ENCODE peak calls at places on chromosomes 2 and 18, in seven cellular contexts. T is SK-N-SH, E is breast epithelium, G is GM12878, R is endothelial cell of umbilical vein, K is sigmoid colon, M is stomach. P is an unnamed sample. For H3K36me3 and H3K9me3, the result is how much of the 10 kb centered on the place peaks cover.

GRCh38 chr2:239531456-239532304 is 130.9 kb upstream of the HDAC4 start:
- DNase-seq in R (no peak), M (no peak), K (no peak), E (no peak), G (no peak), T (peak), P (no peak)

GRCh38 chr2:14866953-14867352 is 234.4 kb downstream of the LRATD1 start:
- DNase-seq in T (no peak), R (no peak), K (no peak), E (no peak), M (no peak), G (no peak), P (no peak)

GRCh38 chr2:10548626-10549025 is 100.5 kb upstream of the ODC1 start:
- DNase-seq in M (no peak), G (no peak), E (no peak), R (peak), T (peak), K (no peak), P (no peak)

GRCh38 chr2:95022309-95023221 is 2.9 kb upstream of the MAL start:
- DNase-seq in R (peak), K (no peak), T (peak), G (peak), M (peak), E (peak), P (peak)

GRCh38 chr18:55694291-55694690 is 106.3 kb upstream of the TCF4 start:
- DNase-seq in K (no peak), R (no peak), T (no peak), M (no peak), G (no peak), E (no peak), P (no peak)

GRCh38 chr2:196528486-196529223 is 110.9 kb upstream of the CCDC150 start:
- DNase-seq in G (no peak), K (no peak), E (no peak), T (no peak), R (no peak), M (no peak), P (no peak)

GRCh38 chr2:152050915-152051314 is 47.9 kb downstream of the CACNB4 start:
- DNase-seq in M (no peak), G (no peak), K (no peak), T (no peak), E (no peak), R (no peak), P (no peak)

GRCh38 chr2:8805278-8806045 is 32.0 kb downstream of the KIDINS220 start:
- DNase-seq in T (no peak), K (no peak), M (no peak), E (no peak), R (no peak), G (no peak), P (no peak)

GRCh38 chr2:174048238-174048637 is 83.1 kb upstream of the SP3 start:
- DNase-seq in M (no peak), K (no peak), T (peak), R (no peak), E (no peak), G (no peak), P (no peak)

GRCh38 chr2:172606285-172606684 is 50.4 kb downstream of the PDK1 start:
- DNase-seq in K (no peak), M (no peak), T (no peak), E (no peak), R (no peak), G (no peak), P (no peak)

GRCh38 chr2:68537872-68538271 is 70.5 kb downstream of the APLF start:
- DNase-seq in G (no peak), K (no peak), R (no peak), T (no peak), M (no peak), E (no peak), P (no peak)

GRCh38 chr18:3463052-3463451 is 13.1 kb downstream of the TGIF1 start:
- DNase-seq in E (no peak), T (no peak), G (no peak), K (no peak), M (no peak), R (peak), P (no peak)

GRCh38 chr2:74096061-74096460 is 51.7 kb downstream of the BOLA3 start:
- DNase-seq in G (no peak), E (no peak), K (no peak), M (peak), R (no peak), T (no peak), P (no peak)

GRCh38 chr2:202178342-202178958 is 59.9 kb downstream of the SUMO1 start:
- DNase-seq in K (peak), M (peak), E (no peak), G (peak), R (peak), T (peak), P (peak)

GRCh38 chr2:191319181-191319580 is 74.0 kb downstream of the MYO1B start:
- DNase-seq in E (no peak), M (no peak), G (no peak), K (no peak), R (no peak), T (no peak), P (no peak)

GRCh38 chr2:135149251-135149650 is 97.2 kb downstream of the RAB3GAP1 start:
- DNase-seq in K (no peak), E (no peak), G (no peak), R (peak), M (no peak), T (no peak), P (no peak)

GRCh38 chr2:136402281-136402680 is 284.3 kb upstream of the CXCR4 start:
- DNase-seq in G (no peak), T (no peak), R (no peak), E (no peak), M (no peak), K (no peak), P (no peak)

GRCh38 chr2:83103602-83104001 is 1355.5 kb downstream of the SUCLG1 start:
- DNase-seq in E (no peak), G (no peak), T (no peak), K (no peak), M (no peak), R (peak), P (no peak)

GRCh38 chr18:27467073-27467472 is 282.0 kb upstream of the CHST9 start:
- DNase-seq in M (no peak), E (no peak), R (no peak), K (no peak), T (no peak), G (no peak), P (no peak)

GRCh38 chr2:68320118-68320641 is 431 bp upstream of the CNRIP1 start:
- DNase-seq in G (no peak), E (no peak), M (no peak), R (no peak), T (peak), K (peak), P (no peak)

GRCh38 chr18:7824970-7825369 is 257.9 kb downstream of the PTPRM start:
- DNase-seq in M (no peak), K (no peak), E (no peak), G (no peak), T (no peak), R (peak), P (no peak)

GRCh38 chr2:174603280-174603679 is 5.7 kb upstream of the WIPF1 start:
- DNase-seq in K (peak), E (no peak), G (no peak), M (peak), R (peak), T (peak), P (peak)

GRCh38 chr18:31042391-31043181 is at the start of gene DSC3:
- DNase-seq in G (no peak), K (no peak), M (no peak), T (peak), R (no peak), E (no peak), P (peak)

GRCh38 chr2:195716466-195716865 is 59.4 kb downstream of the SLC39A10 start:
- DNase-seq in R (no peak), T (no peak), K (no peak), E (no peak), M (no peak), G (no peak), P (no peak)

GRCh38 chr2:67130526-67131309 is 266.4 kb upstream of the ETAA1 start:
- DNase-seq in E (no peak), T (no peak), K (no peak), G (no peak), R (peak), M (no peak), P (no peak)

GRCh38 chr2:34578641-34579040 is 979.5 kb upstream of the FAM98A start:
- DNase-seq in T (no peak), E (no peak), R (no peak), G (no peak), K (no peak), M (no peak), P (no peak)

GRCh38 chr2:38428940-38429339 is 51.9 kb upstream of the ATL2 start:
- DNase-seq in K (no peak), T (no peak), M (no peak), G (no peak), E (no peak), R (peak), P (no peak)

GRCh38 chr18:3304832-3305231 is 42.9 kb downstream of the MYL12B start:
- DNase-seq in T (no peak), R (no peak), K (no peak), E (no peak), G (no peak), M (no peak), P (no peak)

GRCh38 chr2:170816499-170817246 is at the start of gene GAD1:
- DNase-seq in M (peak), E (no peak), R (peak), K (peak), T (peak), G (no peak), P (peak)

GRCh38 chr2:235659767-235660322 is 166.0 kb downstream of the AGAP1 start:
- DNase-seq in G (no peak), E (no peak), R (no peak), K (no peak), T (no peak), M (no peak), P (no peak)

GRCh38 chr2:1538663-1539062 is 125.4 kb downstream of the TPO start:
- DNase-seq in G (no peak), E (no peak), K (no peak), T (peak), M (no peak), R (no peak), P (no peak)

GRCh38 chr2:228446732-228447131 is 265.2 kb upstream of the SPHKAP start:
- DNase-seq in E (no peak), R (no peak), K (no peak), M (no peak), T (no peak), G (no peak), P (no peak)

GRCh38 chr2:11698009-11698922 is 28.3 kb upstream of the NTSR2 start:
- DNase-seq in M (peak), T (no peak), R (no peak), E (no peak), G (no peak), K (peak), P (no peak)

GRCh38 chr2:24491626-24492282 is 700 bp downstream of the NCOA1 start:
- DNase-seq in R (peak), E (peak), G (no peak), M (peak), T (peak), K (peak), P (peak)

GRCh38 chr2:232795920-232796319 is 19.6 kb upstream of the KCNJ13 start:
- DNase-seq in G (no peak), E (no peak), T (no peak), M (no peak), R (no peak), K (no peak), P (no peak)

GRCh38 chr2:54047076-54047475 is 68.3 kb upstream of the ACYP2 start:
- DNase-seq in R (no peak), M (no peak), K (no peak), T (no peak), G (no peak), E (no peak), P (no peak)

GRCh38 chr2:214989187-214989586 is 149.2 kb downstream of the ABCA12 start:
- DNase-seq in T (no peak), G (no peak), E (no peak), K (no peak), M (no peak), R (no peak), P (no peak)

GRCh38 chr18:13530879-13531387 is 195.4 kb downstream of the FAM210A start:
- DNase-seq in R (peak), G (no peak), E (no peak), K (peak), T (peak), M (peak), P (peak)

GRCh38 chr18:62876828-62877227 is 161.5 kb downstream of the PHLPP1 start:
- DNase-seq in E (no peak), G (no peak), M (no peak), R (peak), K (no peak), T (no peak), P (no peak)

GRCh38 chr18:62876106-62876505 is 160.8 kb downstream of the PHLPP1 start:
- DNase-seq in K (no peak), R (no peak), T (no peak), M (no peak), E (no peak), G (no peak), P (no peak)

GRCh38 chr18:62875320-62875719 is 160.0 kb downstream of the PHLPP1 start:
- DNase-seq in T (no peak), G (no peak), E (no peak), K (no peak), R (no peak), M (no peak), P (no peak)

GRCh38 chr18:62878305-62878704 is 163.0 kb downstream of the PHLPP1 start:
- DNase-seq in E (no peak), T (no peak), R (no peak), K (no peak), G (no peak), M (no peak), P (no peak)

GRCh38 chr18:62877448-62878221 is 162.3 kb downstream of the PHLPP1 start:
- DNase-seq in T (no peak), R (peak), K (no peak), E (no peak), M (no peak), G (no peak), P (no peak)
- TF ChIP-seq POLR2AphosphoS5 in T (no peak), R (peak), K (no peak), E (no peak), M (no peak), G (no peak), P (no peak)

DNA sequence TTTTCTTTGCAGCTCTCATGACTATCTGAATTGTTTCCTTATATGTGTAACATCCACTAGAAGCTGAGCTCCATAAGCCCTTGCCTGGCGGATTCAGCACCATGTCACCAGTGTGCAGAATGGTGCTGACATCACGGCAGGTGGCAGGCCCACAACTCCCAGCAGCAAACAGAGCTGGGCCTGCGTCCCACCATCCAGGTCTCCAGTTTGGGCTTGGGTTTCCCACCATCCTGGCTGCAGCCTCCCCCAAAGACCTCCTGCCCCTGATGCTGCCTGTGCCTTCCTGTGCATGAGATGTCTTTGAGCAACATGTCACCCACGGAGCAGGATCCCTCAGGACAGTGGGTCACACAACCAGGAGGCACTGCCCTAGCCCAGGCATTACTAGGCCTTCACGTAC is 113.1 kb downstream of the TNS1 start:
- DNase-seq in K (no peak), G (no peak), E (no peak), T (no peak), M (no peak), R (no peak), P (no peak)
- H3K36me3 ChIP-seq in K (half or more), G (under half), E (under half), T (half or more), M (half or more), R (under half), P (under half)

GRCh38 chr18:35588122-35588521 is 6.6 kb downstream of the GALNT1 start:
- DNase-seq in K (no peak), M (no peak), E (no peak), R (no peak), T (no peak), G (no peak), P (no peak)
- H3K9me3 ChIP-seq in K (under half), M (under half), E (under half), R (under half), T (under half), G (under half), P (under half)

DNA sequence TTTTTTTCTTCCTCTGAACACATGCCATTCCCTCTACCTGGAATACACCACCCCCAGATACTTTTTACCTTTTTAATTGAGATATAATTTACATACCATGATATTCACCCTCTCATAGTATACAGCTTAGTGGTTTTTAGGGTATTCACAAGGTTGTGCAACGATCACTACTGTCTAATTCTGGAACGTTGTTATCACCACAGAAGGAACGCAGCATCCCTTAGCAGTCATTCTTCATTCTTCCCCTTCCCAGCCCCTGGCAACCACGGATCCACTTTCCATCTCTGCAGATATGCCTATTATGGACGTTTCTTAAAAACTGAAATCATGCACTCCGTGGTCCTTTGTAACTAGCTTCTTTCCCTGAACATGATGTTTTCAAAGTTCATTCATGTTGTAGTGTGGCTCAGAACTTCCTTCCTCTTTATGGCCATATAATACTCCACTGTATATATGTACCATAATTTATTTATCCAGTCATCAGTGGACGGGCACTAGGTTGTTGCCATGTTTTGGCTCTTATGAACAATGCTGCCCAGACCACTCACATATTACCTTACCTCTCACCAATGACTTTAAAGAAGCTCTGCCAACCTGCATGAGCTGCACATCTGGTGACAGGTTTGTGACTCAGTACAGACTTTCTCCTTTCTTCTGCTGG is 168.9 kb downstream of the CTIF start:
- DNase-seq in T (no peak), K (no peak), M (no peak), G (no peak), R (no peak), E (no peak), P (no peak)
- TF ChIP-seq POLR2AphosphoS5 in T (no peak), K (no peak), M (no peak), G (no peak), R (no peak), E (no peak), P (no peak)

GRCh38 chr2:61193670-61194561 is 31.9 kb downstream of the C2orf74 start:
- DNase-seq in M (no peak), T (no peak), G (no peak), K (no peak), E (no peak), R (no peak), P (no peak)
- H3K36me3 ChIP-seq in M (half or more), T (half or more), G (under half), K (under half), E (under half), R (under half), P (under half)

DNA sequence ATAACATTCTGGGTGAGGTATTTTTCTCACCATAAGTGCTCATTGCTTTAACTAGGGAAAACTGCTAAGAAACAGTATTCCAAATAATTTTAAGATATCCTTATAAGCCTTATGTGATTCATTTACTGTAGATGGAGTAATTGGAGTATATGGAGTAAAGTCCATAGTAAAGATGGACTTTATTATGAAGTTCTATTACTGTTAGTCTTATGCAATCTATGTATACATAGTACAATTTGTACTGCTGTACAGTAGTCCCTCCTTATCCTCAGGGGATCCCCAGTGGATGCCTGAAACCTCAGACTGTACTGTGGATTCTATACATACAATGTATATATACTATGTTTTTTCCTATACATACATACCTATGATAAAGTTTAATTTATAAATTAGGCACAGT is 41.1 kb upstream of the OTX1 start:
- DNase-seq in M (no peak), T (no peak), R (no peak), E (no peak), K (no peak), G (no peak), P (no peak)
- H3K9me3 ChIP-seq in M (under half), T (under half), R (under half), E (under half), K (under half), G (under half), P (under half)